ENCODE peak calls at places on chromosomes 2 and 18, in four cellular contexts. D is GM12891, Z is K562, Y is GM12878. P is an unnamed sample.

GRCh38 chr2:207405150-207405549 is 124.6 kb upstream of the CREB1 start:
- DNase-seq in Z (no peak), Y (no peak), D (no peak), P (no peak)

GRCh38 chr2:216696751-216697560 is 1.6 kb upstream of the IGFBP5 start:
- DNase-seq in Y (no peak), Z (peak), D (no peak), P (no peak)

GRCh38 chr2:9074930-9075329 is 71.4 kb upstream of the MBOAT2 start:
- DNase-seq in Z (no peak), Y (no peak), D (no peak), P (no peak)

GRCh38 chr2:70541481-70542020 is 12.1 kb downstream of the TGFA start:
- DNase-seq in Y (no peak), Z (no peak), D (no peak), P (no peak)

GRCh38 chr2:188623995-188624643 is 332.4 kb downstream of the GULP1 start:
- DNase-seq in D (no peak), Z (no peak), Y (no peak), P (no peak)

GRCh38 chr2:39696072-39696471 is 30.4 kb downstream of the TMEM178A start:
- DNase-seq in D (no peak), Z (no peak), Y (no peak), P (no peak)

GRCh38 chr18:76672627-76673026 is 149.7 kb upstream of the ZNF236 start:
- DNase-seq in Z (no peak), Y (no peak), D (no peak), P (no peak)

GRCh38 chr18:61955644-61956043 is 62.8 kb upstream of the RNF152 start:
- DNase-seq in Y (peak), Z (no peak), D (peak), P (peak)

GRCh38 chr18:69674921-69675405 is 272.7 kb downstream of the CD226 start:
- DNase-seq in D (no peak), Y (no peak), Z (no peak), P (no peak)

GRCh38 chr2:158676696-158677095 is 118.4 kb upstream of the DAPL1 start:
- DNase-seq in Y (no peak), D (no peak), Z (no peak), P (no peak)
- TF ChIP-seq SPI1 in Y (no peak), D (no peak), Z (no peak), P (no peak)

GRCh38 chr2:31428001-31428418 is 13.5 kb upstream of the XDH start:
- DNase-seq in D (no peak), Y (no peak), Z (no peak), P (no peak)
- TF ChIP-seq SPI1 in D (no peak), Y (no peak), Z (no peak), P (no peak)

GRCh38 chr2:54558188-54558975 is 102.3 kb downstream of the SPTBN1 start:
- DNase-seq in Y (no peak), Z (peak), D (no peak), P (peak)
- TF ChIP-seq SPI1 in Y (no peak), Z (no peak), D (no peak), P (no peak)

GRCh38 chr2:45224321-45224995 is 215.2 kb upstream of the SIX2 start:
- DNase-seq in Y (no peak), D (no peak), Z (no peak), P (no peak)
- TF ChIP-seq SPI1 in Y (no peak), D (no peak), Z (no peak), P (no peak)

GRCh38 chr2:46647041-46647440 is 167.7 kb downstream of the TMEM247 start:
- DNase-seq in Y (no peak), Z (no peak), D (no peak), P (no peak)

GRCh38 chr2:46643951-46644350 is 164.6 kb downstream of the TMEM247 start:
- DNase-seq in Y (no peak), D (no peak), Z (no peak), P (no peak)

GRCh38 chr2:46644690-46645385 is 165.5 kb downstream of the TMEM247 start:
- DNase-seq in D (no peak), Y (no peak), Z (no peak), P (no peak)

GRCh38 chr2:46643493-46643892 is 164.1 kb downstream of the TMEM247 start:
- DNase-seq in Z (no peak), D (no peak), Y (no peak), P (peak)

GRCh38 chr2:46645681-46646162 is 166.4 kb downstream of the TMEM247 start:
- DNase-seq in D (no peak), Y (no peak), Z (peak), P (no peak)
- TF ChIP-seq SPI1 in D (no peak), Y (no peak), Z (no peak), P (no peak)

DNA sequence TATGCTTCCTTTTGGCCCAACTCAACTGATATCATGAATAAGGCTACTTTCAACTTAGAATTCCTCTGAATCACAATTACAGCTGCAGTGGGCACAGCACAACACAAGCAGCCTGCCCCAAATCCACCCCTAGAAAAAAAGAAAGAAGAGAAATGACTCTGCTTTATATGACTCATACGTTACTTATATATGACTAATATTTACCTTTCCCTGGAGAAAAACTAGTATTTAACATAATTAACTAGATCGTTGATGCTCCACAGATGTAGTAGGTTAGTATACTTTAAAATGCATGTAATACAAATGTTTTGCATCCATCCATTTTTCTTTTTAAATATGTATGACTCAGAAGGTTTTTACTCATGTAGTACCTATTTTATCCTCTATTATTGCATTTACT is 133.3 kb upstream of the UNC80 start:
- DNase-seq in Y (no peak), D (no peak), Z (no peak), P (no peak)
- TF ChIP-seq SPI1 in Y (no peak), D (no peak), Z (no peak), P (no peak)

DNA sequence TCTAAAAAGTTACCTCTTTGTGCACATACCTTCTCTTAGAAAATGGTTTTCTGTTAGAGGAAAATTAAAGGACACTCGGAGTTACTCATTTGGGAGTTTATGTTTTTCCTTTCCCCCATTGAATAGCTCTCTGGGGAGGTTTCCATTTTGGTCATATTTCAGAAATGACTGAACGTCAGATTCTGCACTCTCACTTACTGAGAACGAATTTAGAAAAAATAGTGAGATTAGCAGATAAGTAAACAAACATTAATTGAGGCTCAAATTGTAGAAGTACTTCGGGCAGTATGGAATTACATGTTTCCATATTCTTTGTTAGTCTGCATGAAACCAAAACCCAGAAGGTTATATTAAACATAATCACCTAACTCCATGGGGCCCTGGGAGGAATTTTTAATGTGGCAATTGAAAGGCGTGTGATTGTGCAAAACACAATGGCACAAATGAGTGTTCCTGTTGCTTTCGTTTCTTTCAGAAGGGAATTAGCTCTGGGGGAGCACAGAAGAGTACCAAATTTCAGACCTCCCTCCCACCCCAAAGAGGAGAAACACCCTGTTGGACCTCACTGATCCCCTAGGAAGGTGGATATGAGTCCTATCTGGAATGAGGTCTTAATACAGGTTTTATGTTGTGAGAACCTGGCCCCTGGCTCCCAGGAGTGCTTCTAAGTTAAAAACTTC is 212.3 kb downstream of the BCL2 start:
- DNase-seq in Z (no peak), D (no peak), Y (no peak), P (no peak)
- TF ChIP-seq SPI1 in Z (no peak), D (no peak), Y (no peak), P (no peak)

GRCh38 chr2:206276169-206276927 is 1.9 kb downstream of the ZDBF2 start:
- DNase-seq in D (no peak), Y (no peak), Z (no peak), P (no peak)
- TF ChIP-seq SPI1 in D (no peak), Y (no peak), Z (no peak), P (no peak)

GRCh38 chr2:232477751-232478510 is 9.7 kb downstream of the ECEL1 start:
- DNase-seq in Y (no peak), Z (no peak), D (no peak), P (no peak)

GRCh38 chr2:232478571-232479340 is 8.9 kb downstream of the ECEL1 start:
- DNase-seq in Y (no peak), Z (no peak), D (no peak), P (no peak)

GRCh38 chr2:232476045-232476444 is 11.6 kb downstream of the ECEL1 start:
- DNase-seq in Y (no peak), Z (no peak), D (no peak), P (no peak)

GRCh38 chr2:232476791-232477190 is 10.8 kb downstream of the ECEL1 start:
- DNase-seq in D (no peak), Z (no peak), Y (no peak), P (no peak)

GRCh38 chr2:232473467-232473890 is 14.2 kb downstream of the ECEL1 start:
- DNase-seq in Y (no peak), D (no peak), Z (no peak), P (no peak)
- TF ChIP-seq SPI1 in Y (no peak), D (no peak), Z (no peak), P (no peak)